ENCODE peak calls at places on chromosomes 4 and X, in ten cellular contexts. L is dorsolateral prefrontal cortex, T is aorta, K is fibroblast of lung, D is body of pancreas, R is lower lobe of right lung, Q is AG04450, Z is esophagus squamous epithelium, B is K562, J is cardiac muscle cell. G is an unnamed sample.
A peak's percentile ranks its signal among the peaks of the same experiment; 100 is the strongest.

GRCh38 chr4:75722417-75722816 is 2.0 kb upstream of the USO1 start:
- DNase-seq in L (no peak), T (no peak), K (no peak), D (no peak), R (no peak), Q (no peak), Z (no peak), B (no peak), J (no peak), G (no peak)

GRCh38 chr4:33709247-33709646 is 2535.1 kb downstream of the ARAP2 start:
- DNase-seq in L (no peak), T (no peak), K (peak; percentile 81), D (no peak), R (no peak), Q (peak; percentile 7), Z (no peak), B (no peak), J (no peak), G (no peak)

GRCh38 chr4:108544504-108544903 is 75.9 kb upstream of the RPL34 start:
- DNase-seq in L (no peak), T (no peak), K (peak; percentile 19), D (no peak), R (no peak), Q (no peak), Z (no peak), B (no peak), J (no peak), G (no peak)

GRCh38 chr4:173642509-173642908 is 112.5 kb upstream of the HAND2 start:
- DNase-seq in L (no peak), T (no peak), K (no peak), D (no peak), R (no peak), Q (no peak), Z (no peak), B (no peak), J (peak; percentile 61), G (no peak)

GRCh38 chrX:97637289-97637688 is 753.6 kb downstream of the RPA4 start:
- DNase-seq in L (no peak), T (no peak), K (no peak), D (no peak), R (no peak), Q (no peak), Z (no peak), B (no peak), J (no peak), G (no peak)

GRCh38 chr4:173835863-173836262 is 305.8 kb upstream of the HAND2 start:
- DNase-seq in L (no peak), T (no peak), K (peak; percentile 56), D (no peak), R (no peak), Q (peak; percentile 24), Z (no peak), B (peak; percentile 47), J (peak; percentile 74), G (no peak)

GRCh38 chrX:30935985-30936384 is 46.9 kb upstream of the TAB3 start:
- DNase-seq in L (no peak), T (no peak), K (peak; percentile 11), D (peak; percentile 36), R (no peak), Q (no peak), Z (no peak), B (peak; percentile 51), J (peak; percentile 49), G (peak; percentile 19)

GRCh38 chr4:182022899-182023298 is 220.3 kb upstream of the TENM3 start:
- DNase-seq in L (no peak), T (no peak), K (peak; percentile 55), D (no peak), R (no peak), Q (no peak), Z (no peak), B (no peak), J (no peak), G (no peak)

GRCh38 chrX:147377728-147378127 is 534.0 kb upstream of the FMR1 start:
- DNase-seq in L (no peak), T (no peak), K (no peak), D (no peak), R (no peak), Q (no peak), Z (no peak), B (no peak), J (no peak), G (no peak)

GRCh38 chrX:136250191-136251041 is 784 bp downstream of the MAP7D3 start:
- DNase-seq in L (no peak), T (no peak), K (peak; percentile 37), D (no peak), R (no peak), Q (no peak), Z (no peak), B (peak; percentile 27), J (peak; percentile 18), G (peak; percentile 23)
- H3K27ac ChIP-seq in L (peak overlapping the region; percentile 70), T (peak overlapping the region; percentile 51), K (peak overlapping the region; percentile 74), D (no peak overlapping the region), R (peak overlapping the region; percentile 78), Q (no peak overlapping the region), Z (peak overlapping the region; percentile 86), B (peak overlapping the region; percentile 60), J (no peak overlapping the region), G (peak overlapping the region; percentile 77)

DNA sequence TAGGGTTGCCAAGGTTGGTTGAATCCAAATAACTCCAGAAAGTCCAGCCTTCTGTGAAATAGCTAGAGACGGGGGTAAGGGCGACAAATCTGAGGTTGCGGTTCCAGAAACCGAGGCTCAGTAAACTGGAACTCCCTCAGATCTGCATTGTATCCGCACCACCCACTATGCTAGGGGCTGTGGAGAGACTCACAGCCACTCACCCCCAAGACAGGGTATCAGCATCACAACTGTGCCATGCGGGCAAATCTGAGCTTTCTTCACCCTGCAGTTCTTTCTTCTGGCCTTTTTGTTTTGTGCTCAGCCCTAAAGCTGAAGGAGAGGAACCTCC is 581 bp downstream of the CA5B start:
- DNase-seq in L (no peak), T (no peak), K (no peak), D (no peak), R (no peak), Q (no peak), Z (no peak), B (no peak), J (no peak), G (no peak)
- H3K4me3 ChIP-seq in L (peak overlapping the region; percentile 68), T (peak overlapping the region; percentile 63), K (no peak overlapping the region), D (no peak overlapping the region), R (peak overlapping the region; percentile 60), Q (no peak overlapping the region), Z (peak overlapping the region; percentile 45), B (no peak overlapping the region), J (peak overlapping the region; percentile 64), G (peak overlapping the region; percentile 61)

GRCh38 chrX:13468096-13468495 is 101.3 kb upstream of the EGFL6 start:
- DNase-seq in L (no peak), T (no peak), K (peak; percentile 29), D (no peak), R (no peak), Q (no peak), Z (no peak), B (no peak), J (no peak), G (no peak)

GRCh38 chrX:13467243-13467642 is 102.2 kb upstream of the EGFL6 start:
- DNase-seq in L (no peak), T (no peak), K (no peak), D (no peak), R (no peak), Q (no peak), Z (no peak), B (no peak), J (no peak), G (no peak)

GRCh38 chrX:13470680-13470967 is 98.8 kb upstream of the EGFL6 start:
- DNase-seq in L (no peak), T (no peak), K (no peak), D (no peak), R (no peak), Q (no peak), Z (no peak), B (no peak), J (no peak), G (no peak)

GRCh38 chrX:13471269-13471668 is 98.1 kb upstream of the EGFL6 start:
- DNase-seq in L (no peak), T (no peak), K (no peak), D (no peak), R (no peak), Q (no peak), Z (no peak), B (peak; percentile 4), J (no peak), G (no peak)

GRCh38 chrX:13469963-13470679 is 99.3 kb upstream of the EGFL6 start:
- DNase-seq in L (no peak), T (no peak), K (peak; percentile 73), D (no peak), R (no peak), Q (no peak), Z (no peak), B (no peak), J (no peak), G (no peak)
- H3K27ac ChIP-seq in L (no peak overlapping the region), T (no peak overlapping the region), K (peak overlapping the region; percentile 75), D (no peak overlapping the region), R (no peak overlapping the region), Q (no peak overlapping the region), Z (no peak overlapping the region), B (no peak overlapping the region), J (no peak overlapping the region), G (no peak overlapping the region)

GRCh38 chr4:133151301-133151680 is 2.2 kb downstream of the PCDH10 start:
- DNase-seq in L (no peak), T (peak; percentile 77), K (peak; percentile 47), D (peak; percentile 17), R (no peak), Q (no peak), Z (no peak), B (no peak), J (peak; percentile 39), G (no peak)

GRCh38 chr4:133154725-133155124 is 5.6 kb downstream of the PCDH10 start:
- DNase-seq in L (no peak), T (no peak), K (peak; percentile 66), D (no peak), R (no peak), Q (no peak), Z (no peak), B (peak; percentile 36), J (peak; percentile 28), G (peak; percentile 28)

GRCh38 chr4:133151681-133152329 is 2.7 kb downstream of the PCDH10 start:
- DNase-seq in L (no peak), T (peak; percentile 81), K (peak; percentile 64), D (no peak), R (no peak), Q (no peak), Z (no peak), B (no peak), J (peak; percentile 70), G (no peak)

GRCh38 chr4:133152330-133152791 is 3.3 kb downstream of the PCDH10 start:
- DNase-seq in L (no peak), T (peak; percentile 76), K (peak; percentile 60), D (no peak), R (no peak), Q (no peak), Z (no peak), B (no peak), J (peak; percentile 23), G (no peak)

DNA sequence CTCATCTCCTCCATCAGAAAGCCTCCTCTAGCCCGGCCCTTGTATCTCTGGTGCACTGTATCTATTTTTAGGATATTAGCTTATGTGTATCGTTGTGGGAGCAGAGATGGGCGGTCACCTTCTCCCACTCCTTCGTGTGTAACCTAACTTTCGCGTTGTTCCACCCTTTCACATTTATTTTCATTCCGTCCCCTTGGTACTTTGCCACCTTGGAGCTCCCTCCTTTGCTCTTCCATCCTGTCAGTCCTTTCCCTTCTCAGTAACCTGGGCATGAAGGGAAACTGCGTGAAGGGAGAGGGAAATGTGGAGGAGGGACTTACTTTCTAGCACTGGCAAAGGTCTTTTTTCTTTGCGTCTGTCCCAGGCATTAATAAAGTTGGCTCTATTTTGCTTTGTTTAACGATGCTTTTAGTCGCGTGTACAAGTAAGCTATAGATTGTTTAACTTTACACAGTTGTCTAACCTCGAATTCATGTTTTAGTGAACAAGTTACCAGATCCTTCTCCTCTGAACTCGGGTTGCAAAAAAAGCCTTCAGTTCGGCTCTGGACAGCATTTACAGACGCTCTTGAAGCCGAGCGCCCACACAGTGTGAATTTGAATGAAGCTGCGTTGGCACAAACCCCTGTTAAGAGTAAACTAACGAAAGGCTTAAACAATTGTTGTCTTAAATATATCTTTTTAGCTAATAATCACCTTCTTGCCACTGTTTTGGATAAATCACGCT is 3.9 kb downstream of the PCDH10 start:
- DNase-seq in L (no peak), T (no peak), K (peak; percentile 60), D (no peak), R (no peak), Q (no peak), Z (no peak), B (no peak), J (peak; percentile 27), G (no peak)
- H3K4me3 ChIP-seq in L (peak overlapping the region; percentile 81), T (peak overlapping the region; percentile 44), K (peak overlapping the region; percentile 47), D (no peak overlapping the region), R (peak overlapping the region; percentile 45), Q (peak overlapping the region; percentile 69), Z (no peak overlapping the region), B (no peak overlapping the region), J (peak overlapping the region; percentile 50), G (peak overlapping the region; percentile 11)

G was measured in testis.